ENCODE peak calls at places on chromosome 5, in six cellular contexts. F is naive thymus-derived CD8-positive, alpha-beta T cell; M is HT1080; R is stimulated activated CD8-positive, alpha-beta memory T cell treated with anti-CD3 and anti-CD28 coated beads, Interleukin-15, amount 100 ng/mL, for 24 hours; A is activated naive CD4-positive, alpha-beta T cell treated with anti-CD3 and anti-CD28 coated beads, Interleukin-2, amount 50 U/mL, for 16 hours; Y is NCI-H1105 treated with DMSO at 0.1 percent for 48 hours. O is an unnamed sample.

GRCh38 chr5:137200906-137201305 is 298.2 kb downstream of the SPOCK1 start:
- DNase-seq in F (no peak), M (no peak), R (no peak), A (no peak), Y (no peak), O (no peak)

GRCh38 chr5:67010684-67011409 is 185.8 kb downstream of the CD180 start:
- DNase-seq in F (no peak), M (peak), R (no peak), A (no peak), Y (no peak), O (peak)

GRCh38 chr5:127608077-127608660 is 40.7 kb upstream of the CTXN3 start:
- DNase-seq in F (no peak), M (no peak), R (no peak), A (no peak), Y (no peak), O (no peak)

GRCh38 chr5:51987679-51988209 is 604.5 kb downstream of the ISL1 start:
- DNase-seq in F (no peak), M (no peak), R (no peak), A (no peak), Y (no peak), O (no peak)

GRCh38 chr5:51033215-51033614 is 350.0 kb upstream of the ISL1 start:
- DNase-seq in F (no peak), M (no peak), R (no peak), A (no peak), Y (peak), O (no peak)

GRCh38 chr5:54390015-54390414 is 65.5 kb upstream of the HSPB3 start:
- DNase-seq in F (no peak), M (peak), R (no peak), A (no peak), Y (peak), O (peak)

GRCh38 chr5:54785729-54786548 is 199.5 kb downstream of the ESM1 start:
- DNase-seq in F (no peak), M (no peak), R (no peak), A (no peak), Y (no peak), O (peak)

GRCh38 chr5:179802950-179803562 is 3.6 kb downstream of the MGAT4B start:
- DNase-seq in F (no peak), M (no peak), R (no peak), A (no peak), Y (peak), O (peak)

GRCh38 chr5:171437286-171437821 is 17.9 kb downstream of the FGF18 start:
- DNase-seq in F (no peak), M (no peak), R (no peak), A (no peak), Y (no peak), O (peak)

O was measured in osteoblast.